ENCODE peak calls at places on chromosome 14, in eight cellular contexts. L is Caco-2; E is kidney; F is AG04450; M is psoas muscle; B is effector memory CD4-positive, alpha-beta T cell; I is uterus; P is Panc1. Y is an unnamed sample.

GRCh38 chr14:38735006-38735405 is 368.0 kb downstream of the SEC23A start:
- DNase-seq in L (no peak), E (no peak), F (no peak), M (no peak), B (no peak), I (no peak), P (no peak), Y (no peak)

GRCh38 chr14:51209457-51209856 is 30.6 kb upstream of the TMX1 start:
- DNase-seq in L (no peak), E (no peak), F (no peak), M (no peak), B (no peak), I (no peak), P (no peak), Y (no peak)

GRCh38 chr14:99511421-99512109 is 30.4 kb downstream of the CCNK start:
- DNase-seq in L (no peak), E (peak; percentile 56), F (no peak), M (no peak), B (no peak), I (no peak), P (no peak), Y (no peak)

GRCh38 chr14:76774471-76775158 is 13.3 kb downstream of the VASH1 start:
- DNase-seq in L (no peak), E (no peak), F (no peak), M (no peak), B (no peak), I (no peak), P (no peak), Y (no peak)

GRCh38 chr14:47186491-47186890 is 488.9 kb downstream of the MDGA2 start:
- DNase-seq in L (no peak), E (no peak), F (no peak), M (no peak), B (no peak), I (no peak), P (no peak), Y (no peak)

GRCh38 chr14:61588419-61588901 is 106.9 kb upstream of the HIF1A start:
- DNase-seq in L (no peak), E (no peak), F (no peak), M (no peak), B (no peak), I (no peak), P (no peak), Y (no peak)

GRCh38 chr14:76775159-76775694 is 14.0 kb downstream of the VASH1 start:
- DNase-seq in L (no peak), E (peak; percentile 46), F (no peak), M (no peak), B (no peak), I (no peak), P (no peak), Y (no peak)

GRCh38 chr14:72524230-72524629 is 369.7 kb downstream of the DPF3 start:
- DNase-seq in L (no peak), E (no peak), F (no peak), M (no peak), B (no peak), I (no peak), P (no peak), Y (no peak)

GRCh38 chr14:94966868-94967267 is 190.5 kb downstream of the DICER1 start:
- DNase-seq in L (no peak), E (no peak), F (no peak), M (no peak), B (no peak), I (no peak), P (no peak), Y (no peak)

GRCh38 chr14:31479026-31479425 is 8.8 kb downstream of the GPR33 start:
- DNase-seq in L (no peak), E (no peak), F (no peak), M (no peak), B (no peak), I (no peak), P (no peak), Y (no peak)

DNA sequence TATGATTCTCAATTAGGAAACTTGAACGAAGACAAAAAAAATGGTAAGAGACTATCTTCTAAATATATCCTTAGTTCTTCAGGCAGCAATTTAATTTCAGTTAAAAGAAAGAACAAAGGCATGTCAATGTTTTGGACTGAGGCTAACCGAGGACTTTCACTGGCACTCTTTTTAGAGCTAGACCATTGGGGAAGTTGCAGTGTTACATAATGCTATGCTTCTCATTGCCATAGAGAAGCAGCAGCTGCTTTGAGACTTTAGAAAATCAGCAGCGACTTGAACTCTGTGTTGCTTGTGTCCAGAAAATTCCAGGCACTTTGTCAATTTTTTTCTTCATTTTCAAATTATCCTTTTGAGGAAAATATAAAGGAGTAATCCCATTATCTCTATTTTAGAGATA is 964.2 kb downstream of the NRXN3 start:
- DNase-seq in L (no peak), E (no peak), F (no peak), M (no peak), B (no peak), I (no peak), P (no peak), Y (no peak)
- H3K9me3 ChIP-seq in L (no peaks in the 10 kb centered on the region), E (no peaks in the 10 kb centered on the region), F (peaks cover 3% of the 10 kb centered on the region), M (no peaks in the 10 kb centered on the region), B (no peaks in the 10 kb centered on the region), I (no peaks in the 10 kb centered on the region), P (no peaks in the 10 kb centered on the region), Y (no peaks in the 10 kb centered on the region)

GRCh38 chr14:106414464-106414863 is 888.1 kb downstream of the TMEM121 start:
- DNase-seq in L (no peak), E (no peak), F (no peak), M (no peak), B (no peak), I (no peak), P (no peak), Y (no peak)

GRCh38 chr14:106417224-106418049 is 891.1 kb downstream of the TMEM121 start:
- DNase-seq in L (peak; percentile 70), E (peak; percentile 73), F (no peak), M (peak; percentile 34), B (peak; percentile 66), I (no peak), P (peak; percentile 76), Y (peak; percentile 64)

GRCh38 chr14:106422066-106422465 is 895.7 kb downstream of the TMEM121 start:
- DNase-seq in L (no peak), E (no peak), F (no peak), M (no peak), B (no peak), I (no peak), P (no peak), Y (no peak)

DNA sequence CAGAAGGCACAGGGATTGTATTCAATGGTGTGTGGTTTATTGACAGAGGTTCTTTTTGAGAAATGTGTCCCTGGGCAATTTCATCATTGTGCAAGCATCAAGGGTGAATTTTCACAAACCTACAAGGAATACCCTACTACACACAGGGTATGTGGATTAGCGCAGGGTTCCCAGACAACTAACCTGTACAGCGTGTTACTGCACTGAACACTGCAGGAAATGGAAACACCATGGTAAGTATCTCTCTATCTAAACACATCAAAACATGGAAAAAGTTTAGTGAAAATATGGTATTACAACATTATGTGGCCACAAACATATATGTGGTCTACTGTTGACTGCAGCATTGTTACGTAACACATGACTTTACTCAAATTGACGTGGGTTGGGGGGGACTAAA is 893.0 kb downstream of the TMEM121 start:
- DNase-seq in L (no peak), E (no peak), F (no peak), M (no peak), B (no peak), I (no peak), P (no peak), Y (no peak)
- H3K9me3 ChIP-seq in L (peaks cover 7% of the 10 kb centered on the region), E (no peaks in the 10 kb centered on the region), F (peaks cover 20% of the 10 kb centered on the region), M (no peaks in the 10 kb centered on the region), B (no peaks in the 10 kb centered on the region), I (no peaks in the 10 kb centered on the region), P (no peaks in the 10 kb centered on the region), Y (no peaks in the 10 kb centered on the region)

GRCh38 chr14:19917243-19917642 is 3.2 kb upstream of the OR4K5 start:
- DNase-seq in L (no peak), E (no peak), F (no peak), M (no peak), B (no peak), I (no peak), P (no peak), Y (no peak)

GRCh38 chr14:19917955-19918518 is 2.4 kb upstream of the OR4K5 start:
- DNase-seq in L (no peak), E (no peak), F (no peak), M (no peak), B (no peak), I (no peak), P (no peak), Y (no peak)

GRCh38 chr14:19918553-19919264 is 1.7 kb upstream of the OR4K5 start:
- DNase-seq in L (no peak), E (no peak), F (no peak), M (no peak), B (no peak), I (no peak), P (no peak), Y (no peak)

GRCh38 chr14:19920021-19920657 is at the start of gene OR4K5:
- DNase-seq in L (no peak), E (no peak), F (no peak), M (no peak), B (no peak), I (no peak), P (no peak), Y (no peak)
- H3K9me3 ChIP-seq in L (no peaks in the 10 kb centered on the region), E (no peaks in the 10 kb centered on the region), F (peaks cover 12% of the 10 kb centered on the region), M (no peaks in the 10 kb centered on the region), B (no peaks in the 10 kb centered on the region), I (no peaks in the 10 kb centered on the region), P (no peaks in the 10 kb centered on the region), Y (no peaks in the 10 kb centered on the region)

GRCh38 chr14:23621204-23621931 is 14.8 kb upstream of the DHRS2 start:
- DNase-seq in L (no peak), E (no peak), F (no peak), M (no peak), B (no peak), I (no peak), P (no peak), Y (no peak)
- H3K9me3 ChIP-seq in L (peaks cover 22% of the 10 kb centered on the region), E (peaks cover 7% of the 10 kb centered on the region), F (peaks cover 5% of the 10 kb centered on the region), M (no peaks in the 10 kb centered on the region), B (no peaks in the 10 kb centered on the region), I (no peaks in the 10 kb centered on the region), P (peaks cover 13% of the 10 kb centered on the region), Y (no peaks in the 10 kb centered on the region)

DNA sequence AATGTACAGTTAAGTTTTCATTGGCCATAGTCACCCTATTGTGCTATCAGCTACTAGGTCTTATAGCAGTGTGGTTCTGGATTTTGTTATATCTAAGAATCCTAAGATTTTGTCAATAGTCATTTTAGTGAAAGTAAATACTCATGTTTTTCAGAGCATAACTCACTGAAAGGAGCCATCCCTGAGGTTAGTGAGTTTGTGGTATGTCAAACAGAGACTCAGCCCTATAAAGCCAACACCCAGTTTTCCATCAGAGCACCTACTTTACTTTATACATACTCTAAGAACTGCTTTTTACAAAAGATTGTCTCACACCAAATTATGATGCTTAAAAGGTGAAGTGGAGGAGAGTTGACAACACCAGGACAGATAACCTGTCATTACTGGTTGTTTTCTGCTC is 686.3 kb upstream of the LRFN5 start:
- DNase-seq in L (no peak), E (no peak), F (no peak), M (no peak), B (no peak), I (no peak), P (no peak), Y (no peak)
- H3K9me3 ChIP-seq in L (no peaks in the 10 kb centered on the region), E (no peaks in the 10 kb centered on the region), F (peaks cover 12% of the 10 kb centered on the region), M (peaks cover 5% of the 10 kb centered on the region), B (peaks cover 3% of the 10 kb centered on the region), I (no peaks in the 10 kb centered on the region), P (no peaks in the 10 kb centered on the region), Y (no peaks in the 10 kb centered on the region)

GRCh38 chr14:45041641-45042040 is 42.3 kb upstream of the PRPF39 start:
- DNase-seq in L (no peak), E (no peak), F (no peak), M (no peak), B (no peak), I (no peak), P (no peak), Y (no peak)
- H3K9me3 ChIP-seq in L (no peaks in the 10 kb centered on the region), E (no peaks in the 10 kb centered on the region), F (peaks cover 4% of the 10 kb centered on the region), M (no peaks in the 10 kb centered on the region), B (no peaks in the 10 kb centered on the region), I (no peaks in the 10 kb centered on the region), P (no peaks in the 10 kb centered on the region), Y (no peaks in the 10 kb centered on the region)

GRCh38 chr14:52485350-52485960 is 66.8 kb downstream of the TXNDC16 start:
- DNase-seq in L (no peak), E (no peak), F (no peak), M (no peak), B (no peak), I (no peak), P (no peak), Y (no peak)
- H3K9me3 ChIP-seq in L (no peaks in the 10 kb centered on the region), E (no peaks in the 10 kb centered on the region), F (no peaks in the 10 kb centered on the region), M (no peaks in the 10 kb centered on the region), B (no peaks in the 10 kb centered on the region), I (no peaks in the 10 kb centered on the region), P (no peaks in the 10 kb centered on the region), Y (no peaks in the 10 kb centered on the region)

Y was measured in T-helper 17 cell.